ENCODE peak calls at places on chromosomes 12 and 14, in ten cellular contexts. R is GM23248, V is neuronal stem cell, A is PC-3, H is Karpas-422, E is neural progenitor cell, L is IMR-90, M is kidney, Z is NT2/D1, Q is MM.1S. X is an unnamed sample.

GRCh38 chr12:76530531-76530930 is 29.0 kb downstream of the OSBPL8 start:
- DNase-seq in R (no peak), V (no peak), A (no peak), H (no peak), E (no peak), L (no peak), M (no peak), Z (no peak), Q (no peak), X (no peak)

GRCh38 chr14:83826838-83827237 is 1703.1 kb upstream of the FLRT2 start:
- DNase-seq in R (peak; percentile 0), V (no peak), A (peak; percentile 8), H (no peak), E (no peak), L (peak; percentile 76), M (no peak), Z (no peak), Q (no peak), X (peak; percentile 17)

GRCh38 chr12:2982361-2982760 is 23.2 kb downstream of the TEAD4 start:
- DNase-seq in R (no peak), V (no peak), A (no peak), H (no peak), E (no peak), L (no peak), M (no peak), Z (no peak), Q (no peak), X (no peak)

GRCh38 chr12:101743242-101743641 is 4.0 kb upstream of the SYCP3 start:
- DNase-seq in R (no peak), V (no peak), A (no peak), H (no peak), E (no peak), L (no peak), M (no peak), Z (no peak), Q (no peak), X (no peak)

GRCh38 chr14:32073537-32074189 is 3.4 kb upstream of the ARHGAP5 start:
- DNase-seq in R (peak; percentile 79), V (peak; percentile 62), A (peak; percentile 93), H (peak; percentile 95), E (peak; percentile 74), L (peak; percentile 82), M (no peak), Z (no peak), Q (peak; percentile 59), X (peak; percentile 95)

GRCh38 chr14:104779776-104780512 is 15.6 kb downstream of the AKT1 start:
- DNase-seq in R (no peak), V (no peak), A (no peak), H (no peak), E (no peak), L (no peak), M (no peak), Z (no peak), Q (no peak), X (no peak)

GRCh38 chr14:56661478-56661877 is 81.9 kb downstream of the TMEM260 start:
- DNase-seq in R (no peak), V (no peak), A (no peak), H (no peak), E (no peak), L (no peak), M (no peak), Z (no peak), Q (no peak), X (no peak)

GRCh38 chr12:46218509-46219095 is 50.2 kb downstream of the SLC38A1 start:
- DNase-seq in R (no peak), V (no peak), A (peak; percentile 35), H (no peak), E (no peak), L (no peak), M (no peak), Z (no peak), Q (no peak), X (no peak)

GRCh38 chr12:10722905-10723866 is at the start of gene YBX3:
- DNase-seq in R (peak; percentile 89), V (peak; percentile 76), A (peak; percentile 77), H (no peak), E (peak; percentile 83), L (peak; percentile 75), M (peak; percentile 95), Z (peak; percentile 87), Q (peak; percentile 81), X (peak; percentile 95)

GRCh38 chr14:102481791-102482238 is 27.8 kb downstream of the ANKRD9 start:
- DNase-seq in R (peak; percentile 77), V (no peak), A (peak; percentile 86), H (no peak), E (no peak), L (peak; percentile 45), M (no peak), Z (no peak), Q (no peak), X (no peak)

GRCh38 chr12:24889403-24889802 is 59.5 kb downstream of the BCAT1 start:
- DNase-seq in R (no peak), V (no peak), A (no peak), H (no peak), E (no peak), L (no peak), M (no peak), Z (no peak), Q (no peak), X (no peak)

GRCh38 chr12:111643428-111643826 is 42.3 kb downstream of the BRAP start:
- DNase-seq in R (no peak), V (no peak), A (no peak), H (no peak), E (no peak), L (peak; percentile 95), M (no peak), Z (no peak), Q (no peak), X (peak; percentile 58)

GRCh38 chr12:130965668-130966067 is 12.0 kb downstream of the ADGRD1 start:
- DNase-seq in R (peak; percentile 73), V (no peak), A (no peak), H (no peak), E (no peak), L (no peak), M (no peak), Z (no peak), Q (no peak), X (no peak)

GRCh38 chr14:74562515-74563232 is 49.4 kb downstream of the LTBP2 start:
- DNase-seq in R (no peak), V (no peak), A (no peak), H (no peak), E (no peak), L (peak; percentile 36), M (no peak), Z (no peak), Q (no peak), X (peak; percentile 17)

GRCh38 chr14:30129795-30130194 is 202.1 kb upstream of the PRKD1 start:
- DNase-seq in R (peak; percentile 54), V (no peak), A (no peak), H (no peak), E (no peak), L (peak; percentile 17), M (no peak), Z (no peak), Q (no peak), X (peak; percentile 5)

GRCh38 chr14:70812124-70812818 is 3.0 kb upstream of the MAP3K9 start:
- DNase-seq in R (no peak), V (no peak), A (peak; percentile 73), H (no peak), E (no peak), L (no peak), M (no peak), Z (no peak), Q (no peak), X (no peak)
- H3K4me3 ChIP-seq in R (no peak overlapping the region), V (no peak overlapping the region), A (peak overlapping the region; percentile 83), H (no peak overlapping the region), E (peak overlapping the region; percentile 79), L (no peak overlapping the region), M (no peak overlapping the region), Z (no peak overlapping the region), Q (no peak overlapping the region), X (no peak overlapping the region)

GRCh38 chr14:68959035-68959434 is 20.1 kb downstream of the ACTN1 start:
- DNase-seq in R (no peak), V (no peak), A (no peak), H (no peak), E (no peak), L (no peak), M (peak; percentile 21), Z (no peak), Q (no peak), X (no peak)

GRCh38 chr14:68961781-68962584 is 17.1 kb downstream of the ACTN1 start:
- DNase-seq in R (peak; percentile 65), V (peak; percentile 35), A (peak; percentile 93), H (no peak), E (peak; percentile 68), L (peak; percentile 85), M (peak; percentile 90), Z (no peak), Q (no peak), X (peak; percentile 27)

GRCh38 chr14:68958553-68958952 is 20.5 kb downstream of the ACTN1 start:
- DNase-seq in R (no peak), V (no peak), A (no peak), H (no peak), E (no peak), L (peak; percentile 38), M (peak; percentile 75), Z (no peak), Q (no peak), X (no peak)

GRCh38 chr14:68961361-68961760 is 17.7 kb downstream of the ACTN1 start:
- DNase-seq in R (no peak), V (no peak), A (no peak), H (no peak), E (no peak), L (no peak), M (peak; percentile 49), Z (no peak), Q (no peak), X (no peak)

GRCh38 chr14:68960123-68960522 is 19.0 kb downstream of the ACTN1 start:
- DNase-seq in R (no peak), V (no peak), A (no peak), H (no peak), E (no peak), L (no peak), M (no peak), Z (no peak), Q (no peak), X (no peak)
- H3K4me1 ChIP-seq in R (peaks cover 71% of the 10 kb centered on the region), V (peaks cover 16% of the 10 kb centered on the region), A (peaks cover 36% of the 10 kb centered on the region), H (no peaks in the 10 kb centered on the region), E (peaks cover 27% of the 10 kb centered on the region), L (peaks cover 67% of the 10 kb centered on the region), M (peaks cover 14% of the 10 kb centered on the region), Z (peaks cover 11% of the 10 kb centered on the region), Q (no peaks in the 10 kb centered on the region), X (peaks cover 52% of the 10 kb centered on the region)

DNA sequence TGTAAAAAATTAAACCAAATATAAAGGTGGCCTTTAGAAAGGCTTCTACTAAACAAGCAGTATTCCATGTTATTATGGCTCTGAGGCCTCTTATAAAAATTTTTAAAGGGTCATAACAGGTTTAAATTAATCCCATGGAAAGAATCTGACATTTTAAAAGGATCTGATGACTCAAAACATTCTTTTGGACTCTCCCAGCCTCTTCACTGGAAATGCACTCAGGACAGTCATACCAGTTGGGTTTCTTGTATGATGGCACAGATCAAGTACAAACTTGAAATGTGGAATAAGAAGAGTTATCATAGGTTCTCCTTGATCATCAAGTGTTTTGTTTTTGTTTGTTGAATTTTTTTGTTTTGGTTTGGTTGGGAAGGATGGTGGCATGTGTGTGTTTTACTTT is 50.8 kb downstream of the PPP2R5E start:
- DNase-seq in R (peak; percentile 86), V (no peak), A (peak; percentile 73), H (no peak), E (no peak), L (peak; percentile 80), M (no peak), Z (no peak), Q (no peak), X (peak; percentile 59)
- H3K9ac ChIP-seq in R (peak overlapping the region; percentile 25), V (no peak overlapping the region), A (no peak overlapping the region), H (no peak overlapping the region), E (no peak overlapping the region), L (no peak overlapping the region), M (no peak overlapping the region), Z (no peak overlapping the region), Q (no peak overlapping the region), X (peak overlapping the region; percentile 13)

GRCh38 chr14:49969961-49970360 is 77.1 kb downstream of the ARF6 start:
- DNase-seq in R (no peak), V (no peak), A (no peak), H (peak; percentile 66), E (no peak), L (no peak), M (no peak), Z (no peak), Q (no peak), X (no peak)
- H3K4me3 ChIP-seq in R (no peak overlapping the region), V (no peak overlapping the region), A (no peak overlapping the region), H (peak overlapping the region; percentile 43), E (no peak overlapping the region), L (no peak overlapping the region), M (no peak overlapping the region), Z (no peak overlapping the region), Q (no peak overlapping the region), X (peak overlapping the region; percentile 58)

X was measured in adipocyte.